ENCODE peak calls at places on chromosome 2, in five cellular contexts. A, M, G, J and C are unnamed samples.

GRCh38 chr2:73987109-73987947 is 2.6 kb downstream of the TET3 start:
- DNase-seq in A (no peak), M (no peak), G (peak; percentile 62), J (peak; percentile 61), C (no peak)

GRCh38 chr2:68727698-68728375 is 6.8 kb upstream of the ARHGAP25 start:
- DNase-seq in A (no peak), M (no peak), G (peak; percentile 90), J (no peak), C (no peak)

GRCh38 chr2:35714883-35715282 is 640.7 kb upstream of the CRIM1 start:
- DNase-seq in A (no peak), M (no peak), G (no peak), J (no peak), C (no peak)

GRCh38 chr2:238507836-238508235 is 81.1 kb downstream of the ASB1 start:
- DNase-seq in A (no peak), M (no peak), G (no peak), J (no peak), C (no peak)

GRCh38 chr2:239839306-239839705 is 185.8 kb downstream of the NDUFA10 start:
- DNase-seq in A (peak; percentile 10), M (no peak), G (no peak), J (no peak), C (no peak)

GRCh38 chr2:225566798-225567197 is 167.3 kb downstream of the NYAP2 start:
- DNase-seq in A (no peak), M (no peak), G (no peak), J (no peak), C (no peak)

GRCh38 chr2:15436195-15436594 is 124.9 kb downstream of the NBAS start:
- DNase-seq in A (no peak), M (no peak), G (no peak), J (no peak), C (no peak)

GRCh38 chr2:62084823-62085222 is 111.1 kb upstream of the B3GNT2 start:
- DNase-seq in A (no peak), M (no peak), G (no peak), J (no peak), C (peak; percentile 31)

GRCh38 chr2:66574701-66575624 is 140.0 kb downstream of the MEIS1 start:
- DNase-seq in A (peak; percentile 87), M (peak; percentile 77), G (peak; percentile 91), J (peak; percentile 46), C (peak; percentile 39)

GRCh38 chr2:52390651-52391050 is 1358.7 kb upstream of the NRXN1 start:
- DNase-seq in A (no peak), M (no peak), G (peak; percentile 82), J (no peak), C (no peak)

GRCh38 chr2:231104115-231104713 is 20.6 kb downstream of the HTR2B start:
- DNase-seq in A (peak; percentile 84), M (peak; percentile 69), G (peak; percentile 75), J (peak; percentile 34), C (peak; percentile 44)

GRCh38 chr2:96907405-96908041 is 37.6 kb upstream of the SEMA4C start:
- DNase-seq in A (peak; percentile 43), M (peak; percentile 90), G (peak; percentile 24), J (peak; percentile 94), C (no peak)

GRCh38 chr2:202965810-202966454 is 48.7 kb upstream of the NBEAL1 start:
- DNase-seq in A (no peak), M (peak; percentile 4), G (peak; percentile 63), J (no peak), C (peak; percentile 43)

GRCh38 chr2:85133751-85134254 is 611 bp downstream of the TCF7L1 start:
- DNase-seq in A (peak; percentile 35), M (peak; percentile 27), G (peak; percentile 46), J (peak; percentile 60), C (peak; percentile 73)

GRCh38 chr2:44969936-44970335 is 28.4 kb downstream of the SIX3 start:
- DNase-seq in A (no peak), M (no peak), G (no peak), J (no peak), C (no peak)

GRCh38 chr2:163626208-163626607 is 109.6 kb downstream of the FIGN start:
- DNase-seq in A (no peak), M (no peak), G (no peak), J (no peak), C (no peak)

GRCh38 chr2:218255441-218255840 is 5.4 kb upstream of the GPBAR1 start:
- DNase-seq in A (no peak), M (no peak), G (peak; percentile 78), J (no peak), C (no peak)

GRCh38 chr2:234304945-234305344 is 191.9 kb downstream of the ARL4C start:
- DNase-seq in A (no peak), M (no peak), G (peak; percentile 43), J (no peak), C (no peak)

GRCh38 chr2:127681288-127681771 is 6.0 kb upstream of the LIMS2 start:
- DNase-seq in A (no peak), M (peak; percentile 60), G (no peak), J (peak; percentile 72), C (no peak)

GRCh38 chr2:133504566-133505505 is 63.4 kb downstream of the NCKAP5 start:
- DNase-seq in A (peak; percentile 34), M (peak; percentile 30), G (peak; percentile 51), J (peak; percentile 29), C (no peak)

GRCh38 chr2:119282966-119283511 is 59.4 kb downstream of the STEAP3 start:
- DNase-seq in A (peak; percentile 55), M (peak; percentile 57), G (no peak), J (peak; percentile 62), C (no peak)

GRCh38 chr2:237660381-237660900 is 33.1 kb downstream of the LRRFIP1 start:
- DNase-seq in A (peak; percentile 6), M (no peak), G (no peak), J (no peak), C (no peak)

GRCh38 chr2:167406558-167406957 is 518.3 kb downstream of the XIRP2 start:
- DNase-seq in A (no peak), M (no peak), G (no peak), J (no peak), C (no peak)

GRCh38 chr2:167415068-167415467 is 526.8 kb downstream of the XIRP2 start:
- DNase-seq in A (no peak), M (no peak), G (no peak), J (no peak), C (no peak)

DNA sequence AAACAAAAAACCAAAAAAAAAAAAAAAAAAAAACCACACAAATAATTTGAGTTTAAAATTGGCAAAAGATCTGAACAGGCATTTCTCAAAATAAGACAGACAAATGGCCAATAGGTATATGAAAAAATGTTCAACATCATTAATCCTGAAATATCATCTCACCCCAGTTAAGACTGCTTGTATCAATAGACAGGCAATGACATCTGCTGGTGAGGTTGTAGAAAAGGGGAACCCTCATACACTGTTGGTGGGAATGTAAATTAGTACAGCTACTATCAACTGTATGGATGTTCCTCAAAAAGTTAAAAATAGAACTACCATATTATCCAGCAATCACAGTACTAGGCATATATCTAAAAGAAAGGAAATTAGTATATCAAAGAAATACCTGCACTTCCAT is 523.1 kb downstream of the XIRP2 start:
- DNase-seq in A (no peak), M (no peak), G (no peak), J (no peak), C (no peak)
- TF ChIP-seq CTCF in A (no peak), M (peak; percentile 8), G (peak; percentile 3), J (no peak), C (no peak)

GRCh38 chr2:37354571-37354970 is 10.1 kb downstream of the QPCT start:
- DNase-seq in A (no peak), M (no peak), G (no peak), J (no peak), C (no peak)
- TF ChIP-seq CTCF in A (no peak), M (no peak), G (no peak), J (no peak), C (no peak)

DNA sequence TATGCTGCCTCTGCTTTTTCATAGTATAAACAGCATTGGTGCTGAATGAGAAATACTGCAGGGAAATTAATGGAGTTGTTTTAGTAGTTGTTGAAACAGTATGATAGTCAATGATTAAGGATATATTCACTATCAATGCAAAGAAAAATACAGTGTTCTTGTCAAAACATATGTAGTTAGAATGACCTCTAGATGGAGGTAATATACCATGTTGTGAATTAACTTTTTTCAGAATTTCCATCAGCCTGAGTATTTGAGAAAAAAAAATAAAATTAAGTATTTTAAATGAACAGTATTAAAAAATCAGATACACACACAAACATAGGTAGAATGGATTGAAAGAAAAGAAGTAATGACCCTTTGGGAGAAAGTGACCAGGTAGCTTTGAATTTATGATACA is 59.5 kb downstream of the RMDN2 start:
- DNase-seq in A (no peak), M (no peak), G (peak; percentile 42), J (no peak), C (no peak)
- TF ChIP-seq CTCF in A (no peak), M (peak; percentile 5), G (peak; percentile 53), J (no peak), C (peak; percentile 24)

GRCh38 chr2:57448816-57449215 is 597.8 kb upstream of the VRK2 start:
- DNase-seq in A (no peak), M (no peak), G (no peak), J (no peak), C (no peak)
- TF ChIP-seq CTCF in A (no peak), M (no peak), G (no peak), J (no peak), C (no peak)

GRCh38 chr2:235638541-235639192 is 144.8 kb downstream of the AGAP1 start:
- DNase-seq in A (no peak), M (no peak), G (no peak), J (no peak), C (no peak)
- TF ChIP-seq CTCF in A (no peak), M (no peak), G (no peak), J (no peak), C (no peak)

GRCh38 chr2:180358458-180358857 is 351.4 kb upstream of the CWC22 start:
- DNase-seq in A (no peak), M (no peak), G (no peak), J (no peak), C (no peak)
- TF ChIP-seq CTCF in A (no peak), M (no peak), G (no peak), J (no peak), C (no peak)

GRCh38 chr2:58448065-58448507 is 207.0 kb upstream of the FANCL start:
- DNase-seq in A (peak; percentile 85), M (peak; percentile 51), G (peak; percentile 62), J (peak; percentile 48), C (peak; percentile 29)
- TF ChIP-seq CTCF in A (peak; percentile 68), M (peak; percentile 36), G (peak; percentile 70), J (no peak), C (peak; percentile 54)

GRCh38 chr2:23545391-23545790 is 160.4 kb downstream of the KLHL29 start:
- DNase-seq in A (no peak), M (no peak), G (peak; percentile 63), J (no peak), C (no peak)
- TF ChIP-seq CTCF in A (no peak), M (no peak), G (peak; percentile 25), J (no peak), C (no peak)

DNA sequence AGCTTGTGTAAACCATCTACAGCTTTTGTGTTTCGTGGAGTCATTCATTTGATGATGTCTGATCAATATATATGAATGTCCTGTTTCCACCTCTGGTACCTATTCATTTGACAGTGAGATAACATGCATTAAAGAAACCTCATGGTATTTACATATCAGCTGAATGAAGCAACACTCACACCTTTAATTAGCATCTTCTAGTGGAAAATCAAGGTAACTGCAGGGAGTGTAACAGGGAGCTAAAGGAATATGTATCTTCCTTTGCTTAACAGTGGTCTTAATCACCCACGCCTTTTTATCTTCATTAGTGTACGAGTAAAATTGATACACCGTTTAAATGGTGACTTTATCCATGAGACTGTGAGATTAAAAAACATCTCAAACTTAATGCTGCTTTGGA is 15.6 kb downstream of the SLC39A10 start:
- DNase-seq in A (no peak), M (no peak), G (no peak), J (no peak), C (no peak)
- TF ChIP-seq CTCF in A (no peak), M (no peak), G (no peak), J (no peak), C (no peak)